ENCODE peak calls at places on chromosomes 11 and 22, in five cellular contexts. O is amygdala, T is stromal cell of bone marrow, X is mucosa of descending colon, F is endothelial cell. E is an unnamed sample.

GRCh38 chr22:36365020-36365411 is 22.8 kb downstream of the MYH9 start:
- DNase-seq in O (no peak), T (peak; percentile 97), X (no peak), F (no peak), E (no peak)

GRCh38 chr11:34214961-34215805 is 109.8 kb downstream of the NAT10 start:
- DNase-seq in O (no peak), T (peak; percentile 45), X (no peak), F (no peak), E (no peak)

GRCh38 chr22:34294986-34295385 is 374.7 kb upstream of the LARGE1 start:
- DNase-seq in O (no peak), T (no peak), X (no peak), F (no peak), E (no peak)

GRCh38 chr22:48490513-48491411 is 1336.9 kb downstream of the BRD1 start:
- DNase-seq in O (no peak), T (no peak), X (no peak), F (no peak), E (peak; percentile 47)

GRCh38 chr22:26546282-26546681 is 34.0 kb upstream of the TFIP11 start:
- DNase-seq in O (no peak), T (no peak), X (no peak), F (no peak), E (no peak)

GRCh38 chr11:126186031-126186698 is 25.3 kb downstream of the RPUSD4 start:
- DNase-seq in O (no peak), T (no peak), X (no peak), F (no peak), E (no peak)

GRCh38 chr11:113721462-113722066 is 15.5 kb upstream of the TMPRSS5 start:
- DNase-seq in O (no peak), T (no peak), X (no peak), F (no peak), E (no peak)

GRCh38 chr22:20312396-20313191 is 7.3 kb downstream of the DGCR6L start:
- DNase-seq in O (no peak), T (no peak), X (no peak), F (peak; percentile 0), E (no peak)

GRCh38 chr22:21755855-21756284 is 20.3 kb upstream of the YPEL1 start:
- DNase-seq in O (no peak), T (peak; percentile 74), X (no peak), F (no peak), E (no peak)

GRCh38 chr22:37403267-37403960 is 23.9 kb downstream of the ELFN2 start:
- DNase-seq in O (no peak), T (no peak), X (no peak), F (no peak), E (no peak)

GRCh38 chr11:3381794-3382193 is 2.8 kb upstream of the ZNF195 start:
- DNase-seq in O (no peak), T (no peak), X (no peak), F (no peak), E (no peak)

GRCh38 chr11:86062719-86063118 is 6.2 kb downstream of the PICALM start:
- DNase-seq in O (no peak), T (no peak), X (no peak), F (no peak), E (no peak)

GRCh38 chr11:66974724-66975402 is at the start of gene C11orf86:
- DNase-seq in O (no peak), T (no peak), X (peak; percentile 44), F (no peak), E (no peak)

GRCh38 chr11:93611836-93612677 is 49.4 kb upstream of the CEP295 start:
- DNase-seq in O (no peak), T (no peak), X (peak; percentile 42), F (no peak), E (no peak)

GRCh38 chr11:75347781-75348613 is 3.5 kb downstream of the ARRB1 start:
- DNase-seq in O (no peak), T (peak; percentile 89), X (peak; percentile 53), F (peak; percentile 3), E (no peak)

GRCh38 chr11:19848219-19848618 is 135.6 kb downstream of the NAV2 start:
- DNase-seq in O (no peak), T (no peak), X (no peak), F (no peak), E (no peak)

GRCh38 chr11:77374108-77374507 is 72.6 kb upstream of the GDPD4 start:
- DNase-seq in O (no peak), T (no peak), X (no peak), F (no peak), E (no peak)

GRCh38 chr22:48340191-48340590 is 1487.5 kb downstream of the BRD1 start:
- DNase-seq in O (no peak), T (no peak), X (no peak), F (no peak), E (no peak)

GRCh38 chr11:86919557-86920210 is 35.5 kb downstream of the FZD4 start:
- DNase-seq in O (no peak), T (peak; percentile 59), X (no peak), F (peak; percentile 34), E (no peak)

GRCh38 chr11:43992834-43993637 is 50.6 kb downstream of the C11orf96 start:
- DNase-seq in O (no peak), T (no peak), X (no peak), F (no peak), E (no peak)

GRCh38 chr22:47472636-47473035 is 710.2 kb downstream of the TBC1D22A start:
- DNase-seq in O (no peak), T (no peak), X (no peak), F (no peak), E (no peak)

GRCh38 chr11:130162733-130163132 is 3.2 kb downstream of the ST14 start:
- DNase-seq in O (no peak), T (no peak), X (peak; percentile 56), F (no peak), E (no peak)

GRCh38 chr22:24435861-24436351 is 8.5 kb downstream of the ADORA2A start:
- DNase-seq in O (no peak), T (peak; percentile 59), X (no peak), F (no peak), E (no peak)

GRCh38 chr22:49486225-49486624 is 341.4 kb downstream of the BRD1 start:
- DNase-seq in O (no peak), T (no peak), X (no peak), F (no peak), E (no peak)

GRCh38 chr11:59380263-59381059 is 21.8 kb downstream of the OR5AN1 start:
- DNase-seq in O (no peak), T (no peak), X (no peak), F (no peak), E (no peak)

GRCh38 chr11:121795206-121795605 is 320.8 kb downstream of the BLID start:
- DNase-seq in O (no peak), T (no peak), X (no peak), F (no peak), E (no peak)

GRCh38 chr22:18973264-18974031 is 37.4 kb upstream of the PRODH start:
- DNase-seq in O (no peak), T (no peak), X (no peak), F (no peak), E (no peak)

GRCh38 chr11:57343825-57344224 is 5.7 kb downstream of the P2RX3 start:
- DNase-seq in O (no peak), T (no peak), X (no peak), F (no peak), E (no peak)

GRCh38 chr11:28756977-28757376 is 648.8 kb downstream of the METTL15 start:
- DNase-seq in O (no peak), T (peak; percentile 40), X (no peak), F (no peak), E (no peak)

GRCh38 chr11:130776044-130776390 is 140.3 kb downstream of the SNX19 start:
- DNase-seq in O (no peak), T (no peak), X (no peak), F (no peak), E (no peak)

GRCh38 chr11:12871788-12872321 is 137.3 kb upstream of the RASSF10 start:
- DNase-seq in O (no peak), T (no peak), X (no peak), F (no peak), E (no peak)

GRCh38 chr11:1509626-1510255 is 23.2 kb upstream of the MOB2 start:
- DNase-seq in O (no peak), T (no peak), X (no peak), F (no peak), E (no peak)

GRCh38 chr11:16956538-16957153 is 57.6 kb downstream of the PLEKHA7 start:
- DNase-seq in O (no peak), T (no peak), X (no peak), F (no peak), E (no peak)

GRCh38 chr11:111456859-111457730 is 55.1 kb downstream of the BTG4 start:
- DNase-seq in O (no peak), T (no peak), X (no peak), F (no peak), E (no peak)

GRCh38 chr22:29739346-29739875 is 19.6 kb downstream of the CABP7 start:
- DNase-seq in O (no peak), T (no peak), X (no peak), F (no peak), E (no peak)

GRCh38 chr11:83687787-83688186 is 401.6 kb upstream of the CCDC90B start:
- DNase-seq in O (no peak), T (no peak), X (no peak), F (no peak), E (no peak)

GRCh38 chr22:36191106-36191836 is 10.3 kb downstream of the APOL4 start:
- DNase-seq in O (no peak), T (peak; percentile 63), X (peak; percentile 44), F (no peak), E (peak; percentile 52)

GRCh38 chr22:46007848-46008261 is 30.9 kb upstream of the WNT7B start:
- DNase-seq in O (no peak), T (peak; percentile 91), X (no peak), F (no peak), E (peak; percentile 76)

GRCh38 chr11:13030857-13031256 is 21.7 kb downstream of the RASSF10 start:
- DNase-seq in O (no peak), T (no peak), X (peak; percentile 65), F (no peak), E (no peak)

GRCh38 chr22:35369996-35370395 is 10.9 kb upstream of the HMOX1 start:
- DNase-seq in O (no peak), T (no peak), X (no peak), F (no peak), E (no peak)

E was measured in frontal cortex.